ENCODE peak calls at places on chromosome 3, in ten cellular contexts. R is body of pancreas, N is GM20000, G is left ventricle myocardium inferior, D is lower leg skin, K is fibroblast of pulmonary artery, C is OCI-LY7, B is tibial artery, T is thyroid gland, X is astrocyte of the spinal cord. A is an unnamed sample.

GRCh38 chr3:23806322-23807160 is 786 bp downstream of the UBE2E1 start:
- DNase-seq in D (peak; percentile 85), X (peak; percentile 20), K (peak; percentile 11), C (peak; percentile 23), T (peak; percentile 29), B (peak; percentile 68), G (peak; percentile 34), R (peak; percentile 20), N (peak; percentile 67), A (no peak)

GRCh38 chr3:11755276-11755675 is 91.4 kb downstream of the TAMM41 start:
- DNase-seq in G (no peak), C (no peak), B (no peak), D (no peak), T (no peak), K (no peak), X (no peak), R (no peak), N (no peak), A (no peak)

GRCh38 chr3:27596334-27596841 is 112.2 kb upstream of the SLC4A7 start:
- DNase-seq in K (peak; percentile 57), G (no peak), T (peak; percentile 17), X (peak; percentile 82), B (no peak), N (peak; percentile 17), D (no peak), C (peak; percentile 2), R (peak; percentile 35), A (no peak)

GRCh38 chr3:173395073-173395411 is 2.5 kb upstream of the NLGN1 start:
- DNase-seq in G (peak; percentile 19), R (peak; percentile 38), N (peak; percentile 28), B (no peak), C (no peak), K (no peak), D (no peak), T (no peak), X (no peak), A (no peak)

GRCh38 chr3:187667526-187667925 is 2.7 kb downstream of the SST start:
- DNase-seq in K (no peak), D (no peak), T (no peak), X (no peak), G (no peak), N (no peak), C (no peak), B (no peak), R (no peak), A (no peak)

GRCh38 chr3:121758727-121759450 is 9.3 kb upstream of the GOLGB1 start:
- DNase-seq in K (peak; percentile 25), R (no peak), D (no peak), X (no peak), C (no peak), N (no peak), T (no peak), B (no peak), G (no peak), A (no peak)

GRCh38 chr3:115580566-115580965 is 42.7 kb upstream of the GAP43 start:
- DNase-seq in T (no peak), B (no peak), G (no peak), N (no peak), X (peak; percentile 1), R (no peak), D (no peak), K (no peak), C (no peak), A (no peak)

GRCh38 chr3:59498995-59499394 is 449.2 kb upstream of the CFAP20DC start:
- DNase-seq in R (no peak), C (no peak), K (no peak), B (no peak), X (no peak), D (no peak), G (no peak), T (peak; percentile 12), N (no peak), A (no peak)

GRCh38 chr3:71874618-71875017 is 89.7 kb upstream of the PROK2 start:
- DNase-seq in T (no peak), K (no peak), G (no peak), R (no peak), C (no peak), X (no peak), N (peak; percentile 17), B (no peak), D (no peak), A (no peak)

GRCh38 chr3:54171951-54172350 is 49.6 kb downstream of the CACNA2D3 start:
- DNase-seq in B (no peak), X (no peak), D (peak; percentile 26), K (no peak), N (no peak), G (no peak), C (no peak), T (no peak), R (no peak), A (no peak)

GRCh38 chr3:112074006-112074405 is 12.2 kb upstream of the C3orf52 start:
- DNase-seq in R (no peak), N (no peak), K (no peak), C (no peak), B (no peak), T (no peak), G (no peak), X (no peak), D (no peak), A (no peak)

GRCh38 chr3:112122870-112123269 is 10.2 kb downstream of the GCSAM start:
- DNase-seq in N (no peak), T (no peak), R (no peak), X (no peak), G (no peak), D (no peak), K (no peak), B (no peak), C (peak; percentile 16), A (no peak)

DNA sequence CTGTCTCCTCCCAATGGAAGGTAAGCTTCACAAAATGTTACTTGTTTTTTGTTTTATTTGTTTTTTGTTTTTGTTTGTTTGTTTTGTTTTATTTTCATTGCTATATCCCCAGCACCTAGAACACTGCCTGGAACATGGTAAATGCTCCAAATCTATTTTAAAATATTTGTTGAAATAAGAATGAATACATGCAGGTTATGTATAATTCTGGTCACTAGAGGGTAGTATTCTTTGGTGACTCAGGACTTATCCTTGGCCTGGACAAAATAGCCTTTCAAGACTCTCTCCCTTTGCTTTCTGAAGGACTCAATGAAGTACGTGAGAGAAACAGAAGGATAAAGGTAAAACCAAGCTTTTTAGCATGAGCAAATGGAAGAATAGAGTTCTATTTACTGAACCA is 46.9 kb upstream of the PPP2R3A start:
- DNase-seq in T (no peak), G (no peak), D (no peak), C (no peak), B (no peak), N (no peak), R (no peak), X (peak; percentile 60), K (peak; percentile 69), A (no peak)
- TF ChIP-seq CTCF in T (peak; percentile 57), G (peak; percentile 60), D (no peak), C (peak; percentile 69), B (peak; percentile 62), N (no peak), R (peak; percentile 51), X (peak; percentile 49), K (peak; percentile 60), A (no peak)

GRCh38 chr3:174440741-174441587 is 418.2 kb upstream of the NAALADL2 start:
- DNase-seq in T (peak; percentile 88), B (peak; percentile 93), N (peak; percentile 37), C (peak; percentile 84), G (peak; percentile 83), R (peak; percentile 92), D (peak; percentile 96), K (peak; percentile 94), X (peak; percentile 95), A (peak; percentile 44)
- TF ChIP-seq CTCF in T (no peak), B (no peak), N (no peak), C (peak; percentile 34), G (no peak), R (no peak), D (no peak), K (no peak), X (no peak), A (no peak)

GRCh38 chr3:113791381-113791780 is 44.5 kb downstream of the ATP6V1A start:
- DNase-seq in D (no peak), B (no peak), X (peak; percentile 33), K (no peak), N (no peak), T (no peak), G (no peak), C (no peak), R (no peak), A (no peak)

GRCh38 chr3:113794526-113794925 is 44.1 kb upstream of the GRAMD1C start:
- DNase-seq in T (no peak), D (no peak), R (no peak), K (no peak), N (no peak), G (no peak), X (no peak), C (no peak), B (no peak), A (no peak)

GRCh38 chr3:113795693-113796092 is 42.9 kb upstream of the GRAMD1C start:
- DNase-seq in C (no peak), R (no peak), B (no peak), N (no peak), K (no peak), D (no peak), G (no peak), T (no peak), X (no peak), A (no peak)
- TF ChIP-seq CTCF in C (no peak), R (no peak), B (no peak), N (no peak), K (no peak), D (no peak), G (no peak), T (no peak), X (no peak), A (no peak)

GRCh38 chr3:134145183-134145582 is 105.5 kb downstream of the RYK start:
- DNase-seq in N (no peak), T (no peak), R (no peak), G (no peak), K (no peak), B (no peak), C (no peak), D (no peak), X (no peak), A (no peak)
- TF ChIP-seq CTCF in N (no peak), T (no peak), R (no peak), G (no peak), K (no peak), B (no peak), C (no peak), D (no peak), X (no peak), A (no peak)

A was measured in omental fat pad.